ENCODE peak calls at places on chromosomes 2 and 18, in four cellular contexts. T, V, G and E are unnamed samples.

GRCh38 chr2:240156026-240156390 is 15.6 kb upstream of the OTOS start:
- DNase-seq in V (peak; percentile 7), G (no peak), T (peak; percentile 20), E (no peak)

GRCh38 chr18:48422947-48423378 is 13.8 kb upstream of the ZBTB7C start:
- DNase-seq in T (no peak), V (no peak), G (no peak), E (no peak)

GRCh38 chr2:118443596-118443995 is 355.3 kb downstream of the INSIG2 start:
- DNase-seq in G (no peak), V (no peak), T (no peak), E (no peak)

GRCh38 chr2:121777699-121778058 is 22.2 kb downstream of the TSN start:
- DNase-seq in V (no peak), G (no peak), T (no peak), E (no peak)

GRCh38 chr2:209960676-209961630 is 41.5 kb upstream of the RPE start:
- DNase-seq in T (no peak), V (no peak), G (peak; percentile 75), E (no peak)

GRCh38 chr2:59528525-59528924 is 1024.9 kb downstream of the BCL11A start:
- DNase-seq in T (no peak), V (no peak), G (no peak), E (no peak)

GRCh38 chr2:68687018-68687417 is 43.6 kb downstream of the PROKR1 start:
- DNase-seq in V (no peak), T (no peak), G (no peak), E (no peak)

GRCh38 chr2:216619411-216620393 is 13.5 kb upstream of the IGFBP2 start:
- DNase-seq in T (no peak), V (no peak), G (no peak), E (no peak)

GRCh38 chr2:81895620-81896245 is 1591.2 kb upstream of the LRRTM1 start:
- DNase-seq in G (no peak), V (no peak), T (no peak), E (no peak)

GRCh38 chr18:68438983-68439382 is 275.9 kb downstream of the TMX3 start:
- DNase-seq in T (no peak), V (no peak), G (no peak), E (no peak)

GRCh38 chr2:168974370-168974769 is 56.8 kb downstream of the ABCB11 start:
- DNase-seq in G (no peak), T (no peak), V (no peak), E (no peak)

GRCh38 chr2:188975497-188976102 is 1.4 kb downstream of the COL3A1 start:
- DNase-seq in V (no peak), G (no peak), T (no peak), E (no peak)

GRCh38 chr2:213640742-213641425 is 356.6 kb downstream of the SPAG16 start:
- DNase-seq in G (no peak), V (no peak), T (no peak), E (no peak)

GRCh38 chr2:206392118-206392517 is 51.2 kb upstream of the ADAM23 start:
- DNase-seq in T (no peak), V (no peak), G (peak; percentile 72), E (no peak)

GRCh38 chr2:32427672-32428622 is 71.1 kb downstream of the BIRC6 start:
- DNase-seq in G (no peak), T (no peak), V (no peak), E (no peak)

GRCh38 chr18:36365836-36366775 is 68.6 kb downstream of the FHOD3 start:
- DNase-seq in T (no peak), V (no peak), G (no peak), E (no peak)

GRCh38 chr18:34023471-34023870 is 201.2 kb downstream of the NOL4 start:
- DNase-seq in T (no peak), G (no peak), V (no peak), E (no peak)

GRCh38 chr2:162926907-162927306 is 88.3 kb upstream of the KCNH7 start:
- DNase-seq in T (no peak), V (no peak), G (no peak), E (no peak)

GRCh38 chr2:124437811-124438210 is 412.7 kb downstream of the CNTNAP5 start:
- DNase-seq in G (no peak), T (no peak), V (no peak), E (no peak)

GRCh38 chr2:51003345-51004192 is 28.4 kb downstream of the NRXN1 start:
- DNase-seq in T (no peak), G (no peak), V (no peak), E (no peak)

GRCh38 chr18:25097119-25098114 is 254.5 kb downstream of the ZNF521 start:
- DNase-seq in G (no peak), V (no peak), T (no peak), E (no peak)

GRCh38 chr2:173087214-173087581 is 11.6 kb downstream of the MAP3K20 start:
- DNase-seq in G (no peak), V (no peak), T (no peak), E (no peak)

GRCh38 chr2:208373460-208374089 is 33.0 kb upstream of the PTH2R start:
- DNase-seq in G (peak; percentile 78), V (no peak), T (no peak), E (no peak)

GRCh38 chr2:236394571-236394970 is 130.4 kb upstream of the ASB18 start:
- DNase-seq in G (no peak), T (no peak), V (no peak), E (peak; percentile 55)

GRCh38 chr2:199433204-199433832 is 24.4 kb downstream of the SATB2 start:
- DNase-seq in G (no peak), V (no peak), T (no peak), E (no peak)

GRCh38 chr18:55007582-55007981 is 48.3 kb upstream of the CCDC68 start:
- DNase-seq in G (no peak), T (no peak), V (no peak), E (no peak)

GRCh38 chr18:13281406-13281805 is 62.8 kb downstream of the LDLRAD4 start:
- DNase-seq in V (no peak), T (no peak), G (no peak), E (peak; percentile 52)

GRCh38 chr2:57881998-57882884 is 164.4 kb upstream of the VRK2 start:
- DNase-seq in V (no peak), G (peak; percentile 60), T (no peak), E (no peak)

GRCh38 chr18:64659186-64659585 is 510.3 kb upstream of the LINC00305 start:
- DNase-seq in V (no peak), T (no peak), G (no peak), E (no peak)

GRCh38 chr2:63737085-63737701 is 104.5 kb upstream of the UGP2 start:
- DNase-seq in T (no peak), V (peak; percentile 64), G (no peak), E (no peak)

GRCh38 chr2:1937066-1937465 is 192.8 kb upstream of the PXDN start:
- DNase-seq in V (no peak), G (no peak), T (no peak), E (no peak)

GRCh38 chr18:63518178-63519012 is 23.8 kb upstream of the SERPINB12 start:
- DNase-seq in T (no peak), G (peak; percentile 81), V (no peak), E (no peak)
- TF ChIP-seq CTCF in T (peak; percentile 72), G (peak; percentile 72), V (peak; percentile 73), E (peak; percentile 67)

DNA sequence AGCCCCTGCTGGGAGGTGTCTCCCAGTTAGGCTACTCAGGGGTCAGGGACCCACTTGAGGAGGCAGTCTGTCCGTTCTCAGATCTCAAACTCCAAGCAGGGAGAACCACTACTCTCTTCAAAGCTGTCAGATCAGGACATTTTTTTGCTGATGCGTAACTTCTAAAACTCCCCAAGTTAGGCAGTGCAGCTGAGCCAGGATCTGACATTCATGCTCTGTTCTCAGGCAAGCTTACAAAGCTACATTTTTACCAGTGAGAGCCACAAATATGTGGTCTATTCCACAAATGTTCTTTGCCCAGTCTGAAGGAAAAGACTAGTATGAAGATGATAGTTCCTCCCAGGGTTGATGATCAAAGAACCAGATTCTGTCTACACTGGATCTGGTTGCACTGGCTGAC is 184.1 kb downstream of the MTCL1 start:
- DNase-seq in V (no peak), G (no peak), T (no peak), E (no peak)
- H3K27ac ChIP-seq in V (no peak overlapping the region), G (no peak overlapping the region), T (no peak overlapping the region), E (no peak overlapping the region)

DNA sequence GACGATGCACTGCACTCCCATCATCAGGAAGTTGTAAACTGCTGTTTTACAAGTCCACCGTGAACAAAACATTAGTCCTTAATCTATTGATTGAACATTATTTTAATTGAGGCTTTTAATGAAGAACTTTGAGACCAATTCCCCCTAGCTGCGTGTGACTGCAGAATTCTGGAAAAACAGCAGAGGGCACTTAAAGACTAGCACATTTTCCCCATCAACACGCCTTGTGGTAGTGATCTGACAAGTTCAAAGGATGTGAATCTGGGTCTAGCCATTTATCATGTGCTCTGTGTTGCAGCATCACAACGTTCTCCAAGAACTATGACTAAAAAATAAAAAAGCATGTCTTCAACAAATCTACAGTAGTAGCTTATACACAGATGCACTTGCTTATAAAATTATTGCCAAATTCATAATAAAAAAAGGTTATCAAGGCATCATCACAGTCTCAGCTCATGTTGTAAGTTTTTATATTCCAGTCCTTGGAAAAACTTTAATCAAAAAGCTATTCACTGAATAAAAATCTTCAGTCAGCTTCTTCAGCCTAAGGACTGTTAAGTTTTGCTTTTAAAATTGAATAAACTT is 35.8 kb downstream of the SKOR2 start:
- DNase-seq in T (no peak), G (no peak), V (no peak), E (no peak)
- TF ChIP-seq CTCF in T (peak; percentile 44), G (no peak), V (peak; percentile 64), E (no peak)

DNA sequence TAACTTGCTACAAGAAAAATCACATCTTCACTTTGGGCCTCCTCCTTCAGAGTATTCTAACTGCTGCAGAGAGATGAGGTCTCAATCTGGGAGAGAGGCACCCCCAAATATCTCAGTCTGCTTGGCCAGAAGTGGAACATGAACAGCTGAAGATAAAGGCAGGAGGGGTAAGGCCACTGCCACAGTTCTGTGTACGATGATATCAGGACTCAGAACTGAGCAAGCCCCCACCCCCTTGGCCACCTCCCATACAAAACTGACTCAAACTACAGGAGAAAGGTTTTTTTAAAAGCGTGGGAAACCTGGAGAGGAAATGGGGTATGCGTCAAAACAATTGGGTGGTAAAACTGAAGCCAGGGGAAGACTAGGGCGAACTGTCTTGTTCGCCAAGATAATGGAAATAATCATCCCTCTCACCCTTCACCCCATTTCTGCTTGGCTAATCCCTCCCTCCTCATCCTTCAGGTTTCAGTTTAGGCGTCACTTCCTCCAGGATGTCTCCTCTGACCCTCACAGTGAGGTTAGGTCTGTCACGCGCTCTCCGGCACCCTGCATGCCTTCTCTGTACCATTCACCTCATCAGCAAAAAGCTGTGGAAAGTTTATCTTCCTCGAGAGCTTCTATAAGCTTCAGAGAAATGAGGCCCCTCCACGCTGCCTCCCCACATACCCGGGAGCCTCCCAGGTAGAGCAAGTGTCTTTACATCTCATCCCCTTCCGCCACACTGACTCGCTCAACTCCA is 64.4 kb downstream of the SFXN5 start:
- DNase-seq in T (no peak), G (peak; percentile 7), V (no peak), E (no peak)
- H3K27ac ChIP-seq in T (no peak overlapping the region), G (no peak overlapping the region), V (peak overlapping the region; percentile 19), E (no peak overlapping the region)

DNA sequence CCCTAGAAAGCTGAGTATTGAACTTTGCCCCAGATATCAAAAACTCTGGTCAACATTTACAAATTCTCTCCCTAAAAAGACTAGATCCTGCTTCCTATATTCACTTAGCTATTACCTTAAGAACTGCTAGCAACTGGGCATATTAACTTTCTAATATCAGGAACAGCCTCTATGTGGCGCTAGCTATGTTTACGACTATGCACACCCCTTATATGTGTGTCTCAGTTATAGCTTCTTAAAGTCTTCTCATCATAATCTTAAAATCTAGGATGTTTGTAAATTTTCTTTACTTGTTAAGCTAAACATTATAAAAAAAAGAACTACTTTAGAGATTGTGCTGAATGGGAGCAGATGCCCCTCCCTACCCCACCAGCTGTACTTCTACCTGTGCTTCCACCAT is 1.7 kb upstream of the STAMBP start:
- DNase-seq in V (no peak), G (no peak), T (no peak), E (no peak)
- TF ChIP-seq CTCF in V (no peak), G (no peak), T (no peak), E (no peak)